ENCODE peak calls at places on chromosomes 11 and 22, in nine cellular contexts. Y is psoas muscle, I is fibroblast of lung, D is K562, P is small intestine, F is HCT116, A is endodermal cell, V is breast epithelium, O is right atrium auricular region. E is an unnamed sample. For H3K4me1, the result is how much of the 10 kb centered on the place peaks cover.

GRCh38 chr22:38176170-38176741 is 5.4 kb downstream of the PLA2G6 start:
- DNase-seq in Y (peak), I (peak), D (no peak), P (no peak), F (no peak), A (no peak), V (peak), O (peak), E (peak)

GRCh38 chr22:17369553-17370035 is 334 bp downstream of the CECR2 start:
- DNase-seq in Y (peak), I (no peak), D (no peak), P (no peak), F (no peak), A (peak), V (no peak), O (no peak), E (peak)

GRCh38 chr11:103714246-103714645 is 322.2 kb upstream of the DDI1 start:
- DNase-seq in Y (no peak), I (peak), D (no peak), P (no peak), F (no peak), A (no peak), V (no peak), O (no peak), E (no peak)

GRCh38 chr11:65104628-65105027 is 7.0 kb upstream of the TM7SF2 start:
- DNase-seq in Y (no peak), I (no peak), D (no peak), P (no peak), F (no peak), A (no peak), V (no peak), O (no peak), E (no peak)

GRCh38 chr11:44866301-44866700 is 84.4 kb downstream of the TP53I11 start:
- DNase-seq in Y (no peak), I (no peak), D (no peak), P (no peak), F (no peak), A (no peak), V (no peak), O (no peak), E (no peak)

GRCh38 chr11:96211433-96211832 is 131.6 kb downstream of the MAML2 start:
- DNase-seq in Y (no peak), I (no peak), D (no peak), P (no peak), F (no peak), A (no peak), V (no peak), O (no peak), E (no peak)

GRCh38 chr11:57224537-57224936 is 12.5 kb downstream of the APLNR start:
- DNase-seq in Y (no peak), I (peak), D (no peak), P (no peak), F (no peak), A (no peak), V (no peak), O (no peak), E (no peak)

GRCh38 chr22:44314425-44315067 is 1.8 kb upstream of the SHISAL1 start:
- DNase-seq in Y (no peak), I (no peak), D (no peak), P (peak), F (no peak), A (no peak), V (no peak), O (no peak), E (no peak)

GRCh38 chr11:68664141-68664540 is 20.2 kb upstream of the GAL start:
- DNase-seq in Y (no peak), I (no peak), D (no peak), P (no peak), F (no peak), A (no peak), V (no peak), O (no peak), E (no peak)

GRCh38 chr22:23237841-23238240 is 57.5 kb downstream of the BCR start:
- DNase-seq in Y (no peak), I (no peak), D (peak), P (no peak), F (no peak), A (no peak), V (no peak), O (no peak), E (no peak)

GRCh38 chr11:34595391-34595790 is 25.5 kb upstream of the EHF start:
- DNase-seq in Y (no peak), I (no peak), D (no peak), P (no peak), F (no peak), A (no peak), V (no peak), O (no peak), E (no peak)

GRCh38 chr11:107777094-107777493 is 65.2 kb upstream of the SLN start:
- DNase-seq in Y (no peak), I (no peak), D (no peak), P (no peak), F (no peak), A (no peak), V (no peak), O (no peak), E (no peak)

GRCh38 chr11:37811349-37811748 is 1213.3 kb upstream of the RAG2 start:
- DNase-seq in Y (no peak), I (no peak), D (no peak), P (no peak), F (no peak), A (peak), V (no peak), O (no peak), E (no peak)

GRCh38 chr11:12606597-12606996 is 67.6 kb upstream of the TEAD1 start:
- DNase-seq in Y (no peak), I (peak), D (no peak), P (no peak), F (no peak), A (no peak), V (no peak), O (no peak), E (peak)

GRCh38 chr11:82733444-82734119 is at the start of gene FAM181B:
- DNase-seq in Y (peak), I (peak), D (peak), P (peak), F (no peak), A (peak), V (no peak), O (no peak), E (peak)

GRCh38 chr11:96113100-96113710 is 189.3 kb upstream of the MTMR2 start:
- DNase-seq in Y (no peak), I (peak), D (no peak), P (no peak), F (no peak), A (no peak), V (no peak), O (no peak), E (peak)

GRCh38 chr22:20422271-20422958 is 15.2 kb downstream of the SCARF2 start:
- DNase-seq in Y (no peak), I (peak), D (no peak), P (no peak), F (no peak), A (no peak), V (no peak), O (no peak), E (no peak)

GRCh38 chr11:95891423-95892177 is 32.3 kb downstream of the MTMR2 start:
- DNase-seq in Y (no peak), I (peak), D (no peak), P (no peak), F (no peak), A (no peak), V (no peak), O (no peak), E (peak)

DNA sequence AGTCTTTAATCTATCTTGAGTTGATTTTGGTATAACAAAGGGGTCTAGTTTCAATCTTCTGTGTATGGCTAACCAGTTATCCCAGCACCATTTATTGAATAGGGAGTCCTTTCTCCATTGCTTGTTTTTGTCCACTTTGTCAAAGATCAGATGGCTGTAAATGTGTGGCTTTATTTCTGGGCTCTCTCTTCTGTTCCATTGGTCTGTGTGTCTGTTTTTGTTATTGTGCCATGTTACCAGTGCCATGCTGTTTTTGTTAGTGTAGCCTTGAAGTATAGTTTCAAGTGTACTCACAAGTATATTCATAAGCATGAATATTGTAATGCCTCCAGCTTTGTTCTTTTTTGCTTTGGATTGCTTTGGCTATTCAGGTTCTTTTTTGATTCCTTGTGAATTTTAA is 159.6 kb downstream of the TBC1D22A start:
- DNase-seq in Y (no peak), I (no peak), D (no peak), P (no peak), F (no peak), A (no peak), V (no peak), O (no peak), E (no peak)
- H3K4me1 ChIP-seq in Y (under half), I (under half), D (under half), P (under half), F (under half), A (under half), V (under half), O (under half), E (under half)

DNA sequence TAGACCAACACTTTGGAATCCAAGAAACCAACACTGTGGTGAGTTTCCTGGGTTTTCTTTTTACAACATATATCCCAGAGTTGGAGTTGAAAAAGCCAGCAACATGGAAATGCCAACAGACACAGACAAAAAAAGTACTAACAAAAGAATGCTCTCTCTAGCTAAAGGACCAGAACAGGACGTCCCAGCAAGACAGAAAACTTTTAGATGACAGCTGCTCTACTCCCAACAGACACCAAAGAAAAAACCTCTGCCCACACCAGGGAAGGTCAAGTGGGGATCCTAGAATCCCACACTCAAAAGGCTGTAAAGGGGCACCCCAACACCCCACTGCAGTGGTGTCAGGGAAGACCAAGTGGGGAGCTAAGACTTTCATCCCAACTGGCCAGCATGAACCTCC is 23.3 kb downstream of the RRAS2 start:
- DNase-seq in Y (no peak), I (no peak), D (no peak), P (no peak), F (no peak), A (no peak), V (no peak), O (no peak), E (no peak)
- H3K4me1 ChIP-seq in Y (under half), I (under half), D (under half), P (under half), F (under half), A (under half), V (under half), O (under half), E (under half)

GRCh38 chr22:48796295-48797015 is 1031.2 kb downstream of the BRD1 start:
- DNase-seq in Y (no peak), I (peak), D (no peak), P (no peak), F (no peak), A (peak), V (no peak), O (no peak), E (no peak)
- H3K4me1 ChIP-seq in Y (under half), I (under half), D (under half), P (under half), F (under half), A (under half), V (under half), O (under half), E (under half)

DNA sequence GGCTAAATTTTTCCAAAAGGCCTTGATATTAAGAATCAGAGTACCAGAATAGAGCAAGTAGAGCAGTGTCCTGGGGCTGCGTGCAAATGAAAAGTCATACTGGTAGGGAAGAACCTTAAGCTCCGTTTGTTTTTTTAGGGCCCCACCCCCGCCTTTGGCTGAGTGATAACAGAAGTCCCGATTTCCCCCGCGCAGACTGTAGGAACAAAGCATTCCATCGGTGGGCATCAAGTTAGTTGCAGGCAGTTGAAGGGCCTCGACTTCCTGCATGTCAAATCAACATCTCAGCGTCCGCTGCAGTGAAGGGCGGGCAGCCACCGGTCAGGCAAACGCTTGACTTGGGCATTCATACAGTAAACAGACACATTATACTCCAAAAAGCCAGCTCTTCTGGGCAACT is 11.8 kb downstream of the LRP4 start:
- DNase-seq in Y (no peak), I (peak), D (no peak), P (no peak), F (no peak), A (peak), V (no peak), O (no peak), E (peak)
- H3K4me1 ChIP-seq in Y (under half), I (under half), D (under half), P (under half), F (under half), A (under half), V (under half), O (under half), E (under half)